ENCODE peak calls at places on chromosomes 16 and 17, in six cellular contexts. D is tibial artery, E is HFF-Myc, M is heart left ventricle, N is left ventricle myocardium inferior, G is natural killer cell. B is an unnamed sample.
A peak's percentile ranks its signal among the peaks of the same experiment; 100 is the strongest.

GRCh38 chr17:15086776-15087175 is 178.3 kb downstream of the PMP22 start:
- DNase-seq in D (no peak), E (no peak), M (no peak), N (no peak), G (no peak), B (no peak)

GRCh38 chr17:17663160-17664072 is 17.8 kb upstream of the RAI1 start:
- DNase-seq in D (no peak), E (peak; percentile 88), M (peak; percentile 77), N (peak; percentile 29), G (peak; percentile 89), B (peak; percentile 83)

GRCh38 chr16:25692307-25692706 is 548 bp downstream of the HS3ST4 start:
- DNase-seq in D (no peak), E (no peak), M (no peak), N (no peak), G (no peak), B (no peak)

GRCh38 chr16:8565498-8565897 is 24.8 kb downstream of the TMEM114 start:
- DNase-seq in D (no peak), E (no peak), M (no peak), N (no peak), G (no peak), B (no peak)

GRCh38 chr16:27829975-27830374 is 233.5 kb downstream of the GSG1L start:
- DNase-seq in D (no peak), E (no peak), M (no peak), N (no peak), G (no peak), B (no peak)

GRCh38 chr17:31582151-31582907 is 190.9 kb downstream of the RAB11FIP4 start:
- DNase-seq in D (peak; percentile 72), E (no peak), M (peak; percentile 85), N (peak; percentile 62), G (no peak), B (peak; percentile 61)

GRCh38 chr17:77370536-77370935 is 229.8 kb downstream of the SEC14L1 start:
- DNase-seq in D (no peak), E (no peak), M (peak; percentile 28), N (no peak), G (no peak), B (no peak)

GRCh38 chr17:73770115-73770848 is 126.0 kb upstream of the SDK2 start:
- DNase-seq in D (peak; percentile 67), E (peak; percentile 50), M (peak; percentile 91), N (peak; percentile 88), G (no peak), B (peak; percentile 23)

GRCh38 chr17:13601317-13601775 is 383 bp downstream of the HS3ST3A1 start:
- DNase-seq in D (no peak), E (no peak), M (peak; percentile 59), N (no peak), G (no peak), B (no peak)

GRCh38 chr17:79991924-79992656 is 43.6 kb downstream of the TBC1D16 start:
- DNase-seq in D (no peak), E (no peak), M (peak; percentile 72), N (peak; percentile 57), G (no peak), B (no peak)

GRCh38 chr17:63150994-63151464 is 185.0 kb downstream of the TANC2 start:
- DNase-seq in D (no peak), E (peak; percentile 61), M (no peak), N (no peak), G (no peak), B (peak; percentile 60)

GRCh38 chr16:3576211-3576610 is 992 bp downstream of the NLRC3 start:
- DNase-seq in D (no peak), E (no peak), M (no peak), N (no peak), G (no peak), B (no peak)

GRCh38 chr16:56108724-56109123 is 82.6 kb upstream of the GNAO1 start:
- DNase-seq in D (no peak), E (no peak), M (no peak), N (no peak), G (no peak), B (no peak)

GRCh38 chr17:44928950-44929720 is 13.8 kb upstream of the GFAP start:
- DNase-seq in D (no peak), E (no peak), M (no peak), N (peak; percentile 7), G (no peak), B (no peak)

GRCh38 chr16:11160676-11161115 is 95.3 kb downstream of the SOCS1 start:
- DNase-seq in D (no peak), E (no peak), M (no peak), N (no peak), G (no peak), B (no peak)

GRCh38 chr16:77788196-77789084 is at the start of gene VAT1L:
- DNase-seq in D (peak; percentile 26), E (no peak), M (no peak), N (peak; percentile 19), G (no peak), B (no peak)

GRCh38 chr17:40648326-40648968 is 829 bp upstream of the SMARCE1 start:
- DNase-seq in D (peak; percentile 28), E (no peak), M (peak; percentile 65), N (peak; percentile 24), G (no peak), B (peak; percentile 27)

GRCh38 chr16:87982491-87983415 is 31.5 kb downstream of the BANP start:
- DNase-seq in D (no peak), E (no peak), M (no peak), N (no peak), G (no peak), B (no peak)

GRCh38 chr16:11449716-11450115 is 104.5 kb downstream of the RMI2 start:
- DNase-seq in D (no peak), E (no peak), M (no peak), N (no peak), G (no peak), B (no peak)

GRCh38 chr16:117381-118365 is 20.8 kb downstream of the NPRL3 start:
- DNase-seq in D (no peak), E (no peak), M (no peak), N (peak; percentile 45), G (peak; percentile 56), B (no peak)

GRCh38 chr17:62751350-62751691 is 56.8 kb downstream of the MARCHF10 start:
- DNase-seq in D (no peak), E (no peak), M (no peak), N (no peak), G (no peak), B (no peak)

GRCh38 chr17:260031-260791 is 78.8 kb upstream of the DOC2B start:
- DNase-seq in D (no peak), E (no peak), M (no peak), N (no peak), G (no peak), B (no peak)

GRCh38 chr16:84040206-84040822 is 2.3 kb downstream of the SLC38A8 start:
- DNase-seq in D (no peak), E (no peak), M (no peak), N (no peak), G (no peak), B (no peak)

GRCh38 chr16:10168258-10168657 is 14.0 kb downstream of the GRIN2A start:
- DNase-seq in D (no peak), E (no peak), M (no peak), N (no peak), G (no peak), B (peak; percentile 7)

GRCh38 chr16:3580686-3581085 is 3.5 kb upstream of the NLRC3 start:
- DNase-seq in D (no peak), E (no peak), M (peak; percentile 30), N (no peak), G (no peak), B (no peak)

GRCh38 chr16:57532251-57532625 is 4.1 kb downstream of the CCDC102A start:
- DNase-seq in D (no peak), E (no peak), M (peak; percentile 37), N (peak; percentile 9), G (peak; percentile 15), B (no peak)

GRCh38 chr17:27579897-27580321 is 51.1 kb upstream of the LGALS9 start:
- DNase-seq in D (no peak), E (no peak), M (no peak), N (no peak), G (no peak), B (no peak)

GRCh38 chr16:47750371-47750770 is 289.2 kb downstream of the PHKB start:
- DNase-seq in D (no peak), E (no peak), M (no peak), N (no peak), G (no peak), B (no peak)
- TF ChIP-seq CTCF in D (no peak), E (no peak), M (no peak), N (no peak), G (no peak), B (no peak)

DNA sequence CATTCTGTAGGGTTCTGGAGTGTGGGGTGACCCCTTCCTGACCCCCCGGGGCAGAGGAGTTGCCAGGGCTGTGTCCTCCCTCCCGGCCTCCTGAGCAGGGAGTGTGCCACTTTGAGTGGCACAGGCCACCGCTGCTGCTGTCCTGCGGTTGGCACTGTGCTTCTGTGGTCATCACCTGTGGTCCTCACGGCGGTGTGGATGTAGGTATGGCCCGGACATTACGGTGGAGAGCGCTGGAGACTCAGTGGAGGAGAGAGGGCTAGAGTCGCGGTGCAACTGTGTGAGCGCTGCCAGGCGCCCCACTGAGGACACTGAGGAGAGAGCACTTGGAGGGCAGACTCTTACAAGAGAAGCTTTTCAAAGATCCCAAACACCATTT is 39.1 kb downstream of the PGS1 start:
- DNase-seq in D (no peak), E (no peak), M (no peak), N (no peak), G (no peak), B (no peak)
- TF ChIP-seq CTCF in D (no peak), E (no peak), M (no peak), N (no peak), G (no peak), B (no peak)

DNA sequence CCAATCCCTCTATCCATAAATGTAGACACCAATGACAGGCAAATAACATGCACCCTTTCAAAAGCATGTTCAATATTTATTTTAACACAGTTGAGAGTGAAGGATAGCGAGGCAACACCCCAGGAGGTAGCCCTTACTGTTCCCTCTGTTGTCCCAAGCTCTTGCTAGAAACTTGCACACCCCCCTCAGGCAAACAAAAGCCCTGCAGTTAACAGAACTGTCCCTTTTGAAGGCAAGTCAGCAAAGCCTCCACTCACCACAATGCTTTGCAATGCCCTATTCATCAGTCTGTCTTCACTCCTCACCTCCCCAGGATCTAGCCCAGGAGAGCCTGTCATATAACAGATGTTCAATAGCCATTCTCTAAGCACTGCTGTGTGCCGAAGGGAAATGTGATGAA is 3.5 kb upstream of the CNEP1R1 start:
- DNase-seq in D (no peak), E (no peak), M (no peak), N (no peak), G (no peak), B (no peak)
- TF ChIP-seq CTCF in D (no peak), E (no peak), M (no peak), N (no peak), G (no peak), B (no peak)

GRCh38 chr17:75799402-75799801 is 14.8 kb downstream of the UNK start:
- DNase-seq in D (no peak), E (no peak), M (no peak), N (no peak), G (no peak), B (no peak)
- TF ChIP-seq CTCF in D (no peak), E (no peak), M (no peak), N (no peak), G (no peak), B (no peak)